ENCODE peak calls at places on chromosomes 2 and 18, in ten cellular contexts. One of them, this sample, is unnamed.

GRCh38 chr18:22167471-22168151 is 1.8 kb upstream of the GATA6 start:
- DNase-seq in OCI-LY7: no peak
- DNase-seq in NCI-H526: peak; percentile 3
- DNase-seq in C1 segment of cervical spinal cord: no peak
- DNase-seq in activated naive CD8-positive, alpha-beta T cell treated with anti-CD3 and anti-CD28 coated beads, Interleukin-2, amount 50 U/mL, for 16 hours: no peak
- DNase-seq in A172: no peak
- DNase-seq in nephron progenitor cell: peak; percentile 39
- DNase-seq in DND-41: no peak
- DNase-seq in anterior cingulate cortex: no peak
- DNase-seq in endothelial cell of umbilical vein: peak; percentile 73
- DNase-seq in this sample: no peak

GRCh38 chr2:70711191-70711590 is 56.8 kb downstream of the ADD2 start:
- DNase-seq in OCI-LY7: no peak
- DNase-seq in NCI-H526: no peak
- DNase-seq in C1 segment of cervical spinal cord: no peak
- DNase-seq in activated naive CD8-positive, alpha-beta T cell treated with anti-CD3 and anti-CD28 coated beads, Interleukin-2, amount 50 U/mL, for 16 hours: no peak
- DNase-seq in A172: no peak
- DNase-seq in nephron progenitor cell: no peak
- DNase-seq in DND-41: no peak
- DNase-seq in anterior cingulate cortex: no peak
- DNase-seq in endothelial cell of umbilical vein: no peak
- DNase-seq in this sample: no peak

GRCh38 chr2:6538607-6539006 is 327.1 kb downstream of the CMPK2 start:
- DNase-seq in OCI-LY7: no peak
- DNase-seq in NCI-H526: no peak
- DNase-seq in C1 segment of cervical spinal cord: no peak
- DNase-seq in activated naive CD8-positive, alpha-beta T cell treated with anti-CD3 and anti-CD28 coated beads, Interleukin-2, amount 50 U/mL, for 16 hours: no peak
- DNase-seq in A172: peak; percentile 29
- DNase-seq in nephron progenitor cell: no peak
- DNase-seq in DND-41: no peak
- DNase-seq in anterior cingulate cortex: no peak
- DNase-seq in endothelial cell of umbilical vein: no peak
- DNase-seq in this sample: no peak

GRCh38 chr2:210363261-210363660 is 48.3 kb upstream of the MYL1 start:
- DNase-seq in OCI-LY7: peak; percentile 5
- DNase-seq in NCI-H526: no peak
- DNase-seq in C1 segment of cervical spinal cord: no peak
- DNase-seq in activated naive CD8-positive, alpha-beta T cell treated with anti-CD3 and anti-CD28 coated beads, Interleukin-2, amount 50 U/mL, for 16 hours: no peak
- DNase-seq in A172: no peak
- DNase-seq in nephron progenitor cell: no peak
- DNase-seq in DND-41: no peak
- DNase-seq in anterior cingulate cortex: no peak
- DNase-seq in endothelial cell of umbilical vein: no peak
- DNase-seq in this sample: no peak

GRCh38 chr2:236806133-236806532 is 236.5 kb downstream of the ACKR3 start:
- DNase-seq in OCI-LY7: no peak
- DNase-seq in NCI-H526: no peak
- DNase-seq in C1 segment of cervical spinal cord: no peak
- DNase-seq in activated naive CD8-positive, alpha-beta T cell treated with anti-CD3 and anti-CD28 coated beads, Interleukin-2, amount 50 U/mL, for 16 hours: no peak
- DNase-seq in A172: no peak
- DNase-seq in nephron progenitor cell: no peak
- DNase-seq in DND-41: no peak
- DNase-seq in anterior cingulate cortex: no peak
- DNase-seq in endothelial cell of umbilical vein: no peak
- DNase-seq in this sample: no peak

GRCh38 chr2:18522484-18523146 is 37.8 kb downstream of the RDH14 start:
- DNase-seq in OCI-LY7: no peak
- DNase-seq in NCI-H526: no peak
- DNase-seq in C1 segment of cervical spinal cord: no peak
- DNase-seq in activated naive CD8-positive, alpha-beta T cell treated with anti-CD3 and anti-CD28 coated beads, Interleukin-2, amount 50 U/mL, for 16 hours: no peak
- DNase-seq in A172: no peak
- DNase-seq in nephron progenitor cell: no peak
- DNase-seq in DND-41: no peak
- DNase-seq in anterior cingulate cortex: no peak
- DNase-seq in endothelial cell of umbilical vein: no peak
- DNase-seq in this sample: no peak

GRCh38 chr2:88069117-88069516 is 1.5 kb downstream of the SMYD1 start:
- DNase-seq in OCI-LY7: no peak
- DNase-seq in NCI-H526: no peak
- DNase-seq in C1 segment of cervical spinal cord: no peak
- DNase-seq in activated naive CD8-positive, alpha-beta T cell treated with anti-CD3 and anti-CD28 coated beads, Interleukin-2, amount 50 U/mL, for 16 hours: no peak
- DNase-seq in A172: no peak
- DNase-seq in nephron progenitor cell: no peak
- DNase-seq in DND-41: no peak
- DNase-seq in anterior cingulate cortex: no peak
- DNase-seq in endothelial cell of umbilical vein: no peak
- DNase-seq in this sample: no peak

GRCh38 chr18:72086421-72086820 is 457.7 kb downstream of the CBLN2 start:
- DNase-seq in OCI-LY7: peak; percentile 31
- DNase-seq in NCI-H526: no peak
- DNase-seq in C1 segment of cervical spinal cord: no peak
- DNase-seq in activated naive CD8-positive, alpha-beta T cell treated with anti-CD3 and anti-CD28 coated beads, Interleukin-2, amount 50 U/mL, for 16 hours: no peak
- DNase-seq in A172: peak; percentile 2
- DNase-seq in nephron progenitor cell: no peak
- DNase-seq in DND-41: no peak
- DNase-seq in anterior cingulate cortex: no peak
- DNase-seq in endothelial cell of umbilical vein: peak; percentile 39
- DNase-seq in this sample: peak; percentile 56

GRCh38 chr2:105391763-105392662 is 6.8 kb downstream of the FHL2 start:
- DNase-seq in OCI-LY7: no peak
- DNase-seq in NCI-H526: no peak
- DNase-seq in C1 segment of cervical spinal cord: no peak
- DNase-seq in activated naive CD8-positive, alpha-beta T cell treated with anti-CD3 and anti-CD28 coated beads, Interleukin-2, amount 50 U/mL, for 16 hours: no peak
- DNase-seq in A172: no peak
- DNase-seq in nephron progenitor cell: no peak
- DNase-seq in DND-41: no peak
- DNase-seq in anterior cingulate cortex: no peak
- DNase-seq in endothelial cell of umbilical vein: peak; percentile 35
- DNase-seq in this sample: no peak

GRCh38 chr18:62846334-62846733 is 131.0 kb downstream of the PHLPP1 start:
- DNase-seq in OCI-LY7: no peak
- DNase-seq in NCI-H526: no peak
- DNase-seq in C1 segment of cervical spinal cord: no peak
- DNase-seq in activated naive CD8-positive, alpha-beta T cell treated with anti-CD3 and anti-CD28 coated beads, Interleukin-2, amount 50 U/mL, for 16 hours: no peak
- DNase-seq in A172: no peak
- DNase-seq in nephron progenitor cell: no peak
- DNase-seq in DND-41: no peak
- DNase-seq in anterior cingulate cortex: no peak
- DNase-seq in endothelial cell of umbilical vein: no peak
- DNase-seq in this sample: no peak

GRCh38 chr2:2057125-2057721 is 273.9 kb downstream of the MYT1L start:
- DNase-seq in OCI-LY7: peak; percentile 78
- DNase-seq in NCI-H526: no peak
- DNase-seq in C1 segment of cervical spinal cord: no peak
- DNase-seq in activated naive CD8-positive, alpha-beta T cell treated with anti-CD3 and anti-CD28 coated beads, Interleukin-2, amount 50 U/mL, for 16 hours: peak; percentile 20
- DNase-seq in A172: peak; percentile 87
- DNase-seq in nephron progenitor cell: no peak
- DNase-seq in DND-41: peak; percentile 79
- DNase-seq in anterior cingulate cortex: no peak
- DNase-seq in endothelial cell of umbilical vein: peak; percentile 1
- DNase-seq in this sample: no peak

GRCh38 chr18:51614967-51615571 is 417.6 kb upstream of the MEX3C start:
- DNase-seq in OCI-LY7: no peak
- DNase-seq in NCI-H526: no peak
- DNase-seq in C1 segment of cervical spinal cord: no peak
- DNase-seq in activated naive CD8-positive, alpha-beta T cell treated with anti-CD3 and anti-CD28 coated beads, Interleukin-2, amount 50 U/mL, for 16 hours: no peak
- DNase-seq in A172: peak; percentile 20
- DNase-seq in nephron progenitor cell: no peak
- DNase-seq in DND-41: no peak
- DNase-seq in anterior cingulate cortex: no peak
- DNase-seq in endothelial cell of umbilical vein: no peak
- DNase-seq in this sample: no peak

GRCh38 chr2:193279361-193279760 is 1084.6 kb upstream of the TMEFF2 start:
- DNase-seq in OCI-LY7: no peak
- DNase-seq in NCI-H526: no peak
- DNase-seq in C1 segment of cervical spinal cord: no peak
- DNase-seq in activated naive CD8-positive, alpha-beta T cell treated with anti-CD3 and anti-CD28 coated beads, Interleukin-2, amount 50 U/mL, for 16 hours: no peak
- DNase-seq in A172: no peak
- DNase-seq in nephron progenitor cell: no peak
- DNase-seq in DND-41: no peak
- DNase-seq in anterior cingulate cortex: no peak
- DNase-seq in endothelial cell of umbilical vein: no peak
- DNase-seq in this sample: no peak

GRCh38 chr18:79397288-79397829 is 1.6 kb downstream of the NFATC1 start:
- DNase-seq in OCI-LY7: peak; percentile 31
- DNase-seq in NCI-H526: no peak
- DNase-seq in C1 segment of cervical spinal cord: no peak
- DNase-seq in activated naive CD8-positive, alpha-beta T cell treated with anti-CD3 and anti-CD28 coated beads, Interleukin-2, amount 50 U/mL, for 16 hours: no peak
- DNase-seq in A172: no peak
- DNase-seq in nephron progenitor cell: no peak
- DNase-seq in DND-41: no peak
- DNase-seq in anterior cingulate cortex: no peak
- DNase-seq in endothelial cell of umbilical vein: peak; percentile 57
- DNase-seq in this sample: no peak

GRCh38 chr2:159098374-159098773 is 129.9 kb downstream of the TANC1 start:
- DNase-seq in OCI-LY7: no peak
- DNase-seq in NCI-H526: no peak
- DNase-seq in C1 segment of cervical spinal cord: no peak
- DNase-seq in activated naive CD8-positive, alpha-beta T cell treated with anti-CD3 and anti-CD28 coated beads, Interleukin-2, amount 50 U/mL, for 16 hours: no peak
- DNase-seq in A172: no peak
- DNase-seq in nephron progenitor cell: no peak
- DNase-seq in DND-41: no peak
- DNase-seq in anterior cingulate cortex: no peak
- DNase-seq in endothelial cell of umbilical vein: peak; percentile 56
- DNase-seq in this sample: no peak